ENCODE peak calls at places on chromosomes 6 and 20, in eight cellular contexts. One of them, this sample, is unnamed.

GRCh38 chr20:1718604-1719384 is 61.2 kb upstream of the SIRPG start:
- DNase-seq in adipocyte: peak; percentile 17
- DNase-seq in retinal pigment epithelial cell: no peak
- DNase-seq in AG04450: no peak
- DNase-seq in OCI-LY7: no peak
- DNase-seq in hepatocyte: no peak
- DNase-seq in left ventricle myocardium inferior: no peak
- DNase-seq in GM23338: no peak
- DNase-seq in this sample: no peak

GRCh38 chr20:40600441-40601235 is 88.4 kb downstream of the MAFB start:
- DNase-seq in OCI-LY7: no peak
- DNase-seq in hepatocyte: no peak
- DNase-seq in GM23338: no peak
- DNase-seq in adipocyte: no peak
- DNase-seq in retinal pigment epithelial cell: no peak
- DNase-seq in AG04450: no peak
- DNase-seq in left ventricle myocardium inferior: no peak
- DNase-seq in this sample: peak; percentile 42

GRCh38 chr6:436308-437041 is 44.9 kb downstream of the IRF4 start:
- DNase-seq in OCI-LY7: no peak
- DNase-seq in hepatocyte: no peak
- DNase-seq in retinal pigment epithelial cell: no peak
- DNase-seq in adipocyte: peak; percentile 30
- DNase-seq in AG04450: peak; percentile 11
- DNase-seq in GM23338: no peak
- DNase-seq in left ventricle myocardium inferior: no peak
- DNase-seq in this sample: no peak

GRCh38 chr6:117911660-117912059 is 4.6 kb downstream of the SLC35F1 start:
- DNase-seq in OCI-LY7: no peak
- DNase-seq in AG04450: no peak
- DNase-seq in GM23338: no peak
- DNase-seq in retinal pigment epithelial cell: no peak
- DNase-seq in adipocyte: no peak
- DNase-seq in hepatocyte: no peak
- DNase-seq in left ventricle myocardium inferior: no peak
- DNase-seq in this sample: no peak

GRCh38 chr6:112557961-112558360 is 210.8 kb downstream of the RFPL4B start:
- DNase-seq in hepatocyte: no peak
- DNase-seq in OCI-LY7: no peak
- DNase-seq in left ventricle myocardium inferior: no peak
- DNase-seq in AG04450: no peak
- DNase-seq in retinal pigment epithelial cell: no peak
- DNase-seq in GM23338: no peak
- DNase-seq in adipocyte: no peak
- DNase-seq in this sample: no peak

GRCh38 chr20:33846291-33846916 is 35.3 kb downstream of the CHMP4B start:
- DNase-seq in left ventricle myocardium inferior: peak; percentile 29
- DNase-seq in retinal pigment epithelial cell: peak; percentile 66
- DNase-seq in GM23338: no peak
- DNase-seq in AG04450: no peak
- DNase-seq in adipocyte: no peak
- DNase-seq in OCI-LY7: no peak
- DNase-seq in hepatocyte: no peak
- DNase-seq in this sample: no peak

GRCh38 chr20:12482661-12483060 is 526.1 kb upstream of the SPTLC3 start:
- DNase-seq in hepatocyte: peak; percentile 15
- DNase-seq in adipocyte: no peak
- DNase-seq in left ventricle myocardium inferior: no peak
- DNase-seq in GM23338: no peak
- DNase-seq in OCI-LY7: no peak
- DNase-seq in retinal pigment epithelial cell: no peak
- DNase-seq in AG04450: no peak
- DNase-seq in this sample: no peak

GRCh38 chr6:89970609-89971337 is 76.5 kb downstream of the GJA10 start:
- DNase-seq in hepatocyte: peak; percentile 79
- DNase-seq in retinal pigment epithelial cell: no peak
- DNase-seq in adipocyte: peak; percentile 84
- DNase-seq in OCI-LY7: no peak
- DNase-seq in left ventricle myocardium inferior: no peak
- DNase-seq in GM23338: peak; percentile 67
- DNase-seq in AG04450: no peak
- DNase-seq in this sample: peak; percentile 52

GRCh38 chr20:63911171-63911570 is 16.2 kb downstream of the DNAJC5 start:
- DNase-seq in AG04450: no peak
- DNase-seq in hepatocyte: no peak
- DNase-seq in left ventricle myocardium inferior: no peak
- DNase-seq in adipocyte: no peak
- DNase-seq in OCI-LY7: no peak
- DNase-seq in retinal pigment epithelial cell: no peak
- DNase-seq in GM23338: no peak
- DNase-seq in this sample: no peak

GRCh38 chr6:43980004-43980795 is 147.1 kb downstream of the MRPL14 start:
- DNase-seq in retinal pigment epithelial cell: no peak
- DNase-seq in hepatocyte: no peak
- DNase-seq in OCI-LY7: no peak
- DNase-seq in AG04450: no peak
- DNase-seq in adipocyte: no peak
- DNase-seq in left ventricle myocardium inferior: no peak
- DNase-seq in GM23338: no peak
- DNase-seq in this sample: no peak

GRCh38 chr20:58239216-58239615 is 10.8 kb upstream of the ANKRD60 start:
- DNase-seq in AG04450: no peak
- DNase-seq in GM23338: no peak
- DNase-seq in hepatocyte: no peak
- DNase-seq in left ventricle myocardium inferior: no peak
- DNase-seq in adipocyte: no peak
- DNase-seq in OCI-LY7: no peak
- DNase-seq in retinal pigment epithelial cell: no peak
- DNase-seq in this sample: no peak

GRCh38 chr20:58238490-58238889 is 10.0 kb upstream of the ANKRD60 start:
- DNase-seq in OCI-LY7: no peak
- DNase-seq in GM23338: no peak
- DNase-seq in retinal pigment epithelial cell: no peak
- DNase-seq in left ventricle myocardium inferior: no peak
- DNase-seq in adipocyte: no peak
- DNase-seq in hepatocyte: no peak
- DNase-seq in AG04450: no peak
- DNase-seq in this sample: no peak

GRCh38 chr20:58236612-58237317 is 8.3 kb upstream of the ANKRD60 start:
- DNase-seq in OCI-LY7: peak; percentile 69
- DNase-seq in GM23338: peak; percentile 82
- DNase-seq in AG04450: no peak
- DNase-seq in left ventricle myocardium inferior: peak; percentile 73
- DNase-seq in adipocyte: peak; percentile 89
- DNase-seq in retinal pigment epithelial cell: no peak
- DNase-seq in hepatocyte: peak; percentile 79
- DNase-seq in this sample: no peak

GRCh38 chr20:58235010-58235409 is 6.6 kb upstream of the ANKRD60 start:
- DNase-seq in left ventricle myocardium inferior: no peak
- DNase-seq in adipocyte: no peak
- DNase-seq in GM23338: no peak
- DNase-seq in retinal pigment epithelial cell: no peak
- DNase-seq in AG04450: no peak
- DNase-seq in OCI-LY7: no peak
- DNase-seq in hepatocyte: no peak
- DNase-seq in this sample: no peak

GRCh38 chr20:58237318-58238182 is 9.1 kb upstream of the ANKRD60 start:
- DNase-seq in adipocyte: peak; percentile 60
- DNase-seq in retinal pigment epithelial cell: no peak
- DNase-seq in left ventricle myocardium inferior: no peak
- DNase-seq in AG04450: no peak
- DNase-seq in OCI-LY7: no peak
- DNase-seq in GM23338: no peak
- DNase-seq in hepatocyte: no peak
- DNase-seq in this sample: no peak
- H3K4me3 ChIP-seq in adipocyte: peak overlapping the region; percentile 83
- H3K4me3 ChIP-seq in retinal pigment epithelial cell: no peak overlapping the region
- H3K4me3 ChIP-seq in left ventricle myocardium inferior: peak overlapping the region; percentile 69
- H3K4me3 ChIP-seq in AG04450: peak overlapping the region; percentile 17
- H3K4me3 ChIP-seq in OCI-LY7: no peak overlapping the region
- H3K4me3 ChIP-seq in GM23338: peak overlapping the region; percentile 55
- H3K4me3 ChIP-seq in hepatocyte: no peak overlapping the region
- H3K4me3 ChIP-seq in this sample: peak overlapping the region; percentile 62

GRCh38 chr6:168035661-168036616 is 38.5 kb downstream of the KIF25 start:
- DNase-seq in adipocyte: no peak
- DNase-seq in retinal pigment epithelial cell: no peak
- DNase-seq in OCI-LY7: no peak
- DNase-seq in AG04450: no peak
- DNase-seq in GM23338: no peak
- DNase-seq in left ventricle myocardium inferior: no peak
- DNase-seq in hepatocyte: peak; percentile 45
- DNase-seq in this sample: no peak
- H3K4me3 ChIP-seq in adipocyte: peak overlapping the region; percentile 76
- H3K4me3 ChIP-seq in retinal pigment epithelial cell: peak overlapping the region; percentile 24
- H3K4me3 ChIP-seq in OCI-LY7: no peak overlapping the region
- H3K4me3 ChIP-seq in AG04450: peak overlapping the region; percentile 63
- H3K4me3 ChIP-seq in GM23338: peak overlapping the region; percentile 46
- H3K4me3 ChIP-seq in left ventricle myocardium inferior: peak overlapping the region; percentile 64
- H3K4me3 ChIP-seq in hepatocyte: peak overlapping the region; percentile 8
- H3K4me3 ChIP-seq in this sample: peak overlapping the region; percentile 48

GRCh38 chr6:167575201-167575696 is 250.4 kb downstream of the TTLL2 start:
- DNase-seq in left ventricle myocardium inferior: no peak
- DNase-seq in AG04450: no peak
- DNase-seq in retinal pigment epithelial cell: no peak
- DNase-seq in OCI-LY7: no peak
- DNase-seq in adipocyte: no peak
- DNase-seq in GM23338: no peak
- DNase-seq in hepatocyte: no peak
- DNase-seq in this sample: no peak
- H3K4me3 ChIP-seq in left ventricle myocardium inferior: peak overlapping the region; percentile 0
- H3K4me3 ChIP-seq in AG04450: no peak overlapping the region
- H3K4me3 ChIP-seq in retinal pigment epithelial cell: no peak overlapping the region
- H3K4me3 ChIP-seq in OCI-LY7: no peak overlapping the region
- H3K4me3 ChIP-seq in adipocyte: peak overlapping the region; percentile 47
- H3K4me3 ChIP-seq in GM23338: no peak overlapping the region
- H3K4me3 ChIP-seq in hepatocyte: no peak overlapping the region
- H3K4me3 ChIP-seq in this sample: no peak overlapping the region

GRCh38 chr6:62283359-62283758 is 2.7 kb downstream of the KHDRBS2 start:
- DNase-seq in OCI-LY7: no peak
- DNase-seq in hepatocyte: peak; percentile 12
- DNase-seq in adipocyte: no peak
- DNase-seq in GM23338: no peak
- DNase-seq in left ventricle myocardium inferior: no peak
- DNase-seq in AG04450: no peak
- DNase-seq in retinal pigment epithelial cell: no peak
- DNase-seq in this sample: no peak
- H3K4me3 ChIP-seq in OCI-LY7: no peak overlapping the region
- H3K4me3 ChIP-seq in hepatocyte: peak overlapping the region; percentile 1
- H3K4me3 ChIP-seq in adipocyte: no peak overlapping the region
- H3K4me3 ChIP-seq in GM23338: no peak overlapping the region
- H3K4me3 ChIP-seq in left ventricle myocardium inferior: no peak overlapping the region
- H3K4me3 ChIP-seq in AG04450: no peak overlapping the region
- H3K4me3 ChIP-seq in retinal pigment epithelial cell: no peak overlapping the region
- H3K4me3 ChIP-seq in this sample: no peak overlapping the region

DNA sequence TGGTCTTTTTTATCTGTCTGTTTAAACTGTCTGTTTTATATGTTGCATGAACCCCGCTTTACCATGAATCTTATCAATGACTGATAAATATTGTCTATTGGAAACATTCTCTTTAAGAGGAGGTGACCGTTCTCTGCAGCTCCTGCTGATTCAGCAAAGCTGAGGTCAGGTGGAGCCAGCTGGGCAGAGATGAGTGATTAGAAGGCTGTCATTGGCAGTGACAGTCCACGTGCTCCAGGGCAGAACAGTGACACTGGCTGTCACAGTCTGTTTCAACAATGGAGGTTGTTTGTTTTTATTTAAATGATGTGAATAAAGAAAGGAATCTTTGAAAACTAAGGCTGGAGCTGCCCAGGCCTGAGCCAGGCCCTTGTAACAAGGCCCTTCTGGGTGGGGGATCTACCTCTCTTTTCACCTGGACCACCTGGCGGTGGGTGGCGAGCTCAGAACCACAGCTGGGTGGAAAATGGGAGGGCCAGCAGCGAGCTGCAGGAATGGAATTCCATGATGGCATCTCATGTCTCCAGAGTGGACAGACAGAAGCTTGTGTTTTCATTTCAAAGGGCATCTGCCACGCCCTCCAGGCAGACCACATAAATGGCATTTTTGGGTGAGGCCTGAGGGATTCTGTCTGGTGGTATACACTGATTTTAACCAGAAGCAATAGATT is 12.6 kb downstream of the SYNJ2 start:
- DNase-seq in left ventricle myocardium inferior: no peak
- DNase-seq in AG04450: no peak
- DNase-seq in retinal pigment epithelial cell: no peak
- DNase-seq in GM23338: no peak
- DNase-seq in hepatocyte: no peak
- DNase-seq in OCI-LY7: no peak
- DNase-seq in adipocyte: peak; percentile 52
- DNase-seq in this sample: no peak
- H3K4me3 ChIP-seq in left ventricle myocardium inferior: no peak overlapping the region
- H3K4me3 ChIP-seq in AG04450: no peak overlapping the region
- H3K4me3 ChIP-seq in retinal pigment epithelial cell: no peak overlapping the region
- H3K4me3 ChIP-seq in GM23338: no peak overlapping the region
- H3K4me3 ChIP-seq in hepatocyte: no peak overlapping the region
- H3K4me3 ChIP-seq in OCI-LY7: no peak overlapping the region
- H3K4me3 ChIP-seq in adipocyte: no peak overlapping the region
- H3K4me3 ChIP-seq in this sample: no peak overlapping the region

GRCh38 chr6:116253188-116253504 is 729 bp downstream of the TSPYL4 start:
- DNase-seq in GM23338: no peak
- DNase-seq in left ventricle myocardium inferior: no peak
- DNase-seq in retinal pigment epithelial cell: no peak
- DNase-seq in OCI-LY7: no peak
- DNase-seq in AG04450: no peak
- DNase-seq in hepatocyte: no peak
- DNase-seq in adipocyte: no peak
- DNase-seq in this sample: no peak

GRCh38 chr6:116254297-116254724 is 436 bp upstream of the TSPYL4 start:
- DNase-seq in hepatocyte: no peak
- DNase-seq in retinal pigment epithelial cell: no peak
- DNase-seq in OCI-LY7: no peak
- DNase-seq in adipocyte: no peak
- DNase-seq in AG04450: no peak
- DNase-seq in left ventricle myocardium inferior: no peak
- DNase-seq in GM23338: no peak
- DNase-seq in this sample: no peak

GRCh38 chr6:116256694-116257093 is 2.8 kb upstream of the TSPYL4 start:
- DNase-seq in left ventricle myocardium inferior: no peak
- DNase-seq in adipocyte: no peak
- DNase-seq in retinal pigment epithelial cell: no peak
- DNase-seq in GM23338: no peak
- DNase-seq in hepatocyte: no peak
- DNase-seq in OCI-LY7: no peak
- DNase-seq in AG04450: no peak
- DNase-seq in this sample: no peak

GRCh38 chr6:116253505-116254296 is at the start of gene TSPYL4:
- DNase-seq in adipocyte: peak; percentile 99
- DNase-seq in OCI-LY7: peak; percentile 86
- DNase-seq in GM23338: peak; percentile 99
- DNase-seq in left ventricle myocardium inferior: peak; percentile 92
- DNase-seq in retinal pigment epithelial cell: peak; percentile 81
- DNase-seq in AG04450: peak; percentile 91
- DNase-seq in hepatocyte: peak; percentile 96
- DNase-seq in this sample: peak; percentile 78

GRCh38 chr6:116255246-116255800 is 1.4 kb upstream of the TSPYL4 start:
- DNase-seq in OCI-LY7: no peak
- DNase-seq in AG04450: no peak
- DNase-seq in left ventricle myocardium inferior: no peak
- DNase-seq in adipocyte: peak; percentile 32
- DNase-seq in GM23338: no peak
- DNase-seq in hepatocyte: peak; percentile 57
- DNase-seq in retinal pigment epithelial cell: no peak
- DNase-seq in this sample: no peak
- H3K4me3 ChIP-seq in OCI-LY7: peak overlapping the region; percentile 77
- H3K4me3 ChIP-seq in AG04450: peak overlapping the region; percentile 97
- H3K4me3 ChIP-seq in left ventricle myocardium inferior: peak overlapping the region; percentile 92
- H3K4me3 ChIP-seq in adipocyte: peak overlapping the region; percentile 97
- H3K4me3 ChIP-seq in GM23338: peak overlapping the region; percentile 75
- H3K4me3 ChIP-seq in hepatocyte: peak overlapping the region; percentile 69
- H3K4me3 ChIP-seq in retinal pigment epithelial cell: peak overlapping the region; percentile 93
- H3K4me3 ChIP-seq in this sample: peak overlapping the region; percentile 22

GRCh38 chr6:38509713-38510112 is 130.0 kb downstream of the BTBD9 start:
- DNase-seq in AG04450: peak; percentile 53
- DNase-seq in OCI-LY7: no peak
- DNase-seq in GM23338: peak; percentile 47
- DNase-seq in hepatocyte: peak; percentile 17
- DNase-seq in left ventricle myocardium inferior: no peak
- DNase-seq in adipocyte: peak; percentile 58
- DNase-seq in retinal pigment epithelial cell: peak; percentile 62
- DNase-seq in this sample: peak; percentile 49
- H3K4me3 ChIP-seq in AG04450: no peak overlapping the region
- H3K4me3 ChIP-seq in OCI-LY7: no peak overlapping the region
- H3K4me3 ChIP-seq in GM23338: no peak overlapping the region
- H3K4me3 ChIP-seq in hepatocyte: no peak overlapping the region
- H3K4me3 ChIP-seq in left ventricle myocardium inferior: no peak overlapping the region
- H3K4me3 ChIP-seq in adipocyte: no peak overlapping the region
- H3K4me3 ChIP-seq in retinal pigment epithelial cell: no peak overlapping the region
- H3K4me3 ChIP-seq in this sample: no peak overlapping the region